ENCODE peak calls at places on chromosomes 5 and 9, in six cellular contexts. V is ovary, O is tibial artery, Y is heart left ventricle, Q is K562, N is choroid plexus epithelial cell. A is an unnamed sample.
A peak's percentile ranks its signal among the peaks of the same experiment; 100 is the strongest.

GRCh38 chr5:130166839-130167490 is 262.7 kb downstream of the CHSY3 start:
- DNase-seq in V (no peak), O (no peak), Y (no peak), Q (no peak), N (no peak), A (no peak)

GRCh38 chr5:125575561-125576504 is 829.4 kb upstream of the ZNF608 start:
- DNase-seq in V (no peak), O (no peak), Y (no peak), Q (no peak), N (no peak), A (no peak)

GRCh38 chr9:107158321-107158720 is 124.8 kb upstream of the RAD23B start:
- DNase-seq in V (no peak), O (no peak), Y (no peak), Q (no peak), N (peak; percentile 68), A (no peak)

GRCh38 chr5:6792376-6792775 is 79.1 kb downstream of the TENT4A start:
- DNase-seq in V (no peak), O (no peak), Y (no peak), Q (no peak), N (no peak), A (no peak)

GRCh38 chr5:2143646-2144386 is 261.1 kb upstream of the IRX4 start:
- DNase-seq in V (no peak), O (no peak), Y (no peak), Q (no peak), N (no peak), A (no peak)

GRCh38 chr5:74673011-74673790 is 11.8 kb upstream of the HEXB start:
- DNase-seq in V (no peak), O (no peak), Y (no peak), Q (no peak), N (peak; percentile 80), A (no peak)

GRCh38 chr9:30476826-30477225 is 1907.6 kb upstream of the ACO1 start:
- DNase-seq in V (no peak), O (no peak), Y (no peak), Q (no peak), N (no peak), A (no peak)

GRCh38 chr5:77851229-77852067 is 75.3 kb upstream of the TBCA start:
- DNase-seq in V (peak; percentile 44), O (no peak), Y (no peak), Q (no peak), N (peak; percentile 37), A (no peak)

GRCh38 chr5:16857635-16858034 is 78.5 kb downstream of the MYO10 start:
- DNase-seq in V (no peak), O (no peak), Y (no peak), Q (no peak), N (no peak), A (no peak)

GRCh38 chr9:136853596-136854112 is 1.5 kb downstream of the MAMDC4 start:
- DNase-seq in V (peak; percentile 32), O (no peak), Y (peak; percentile 48), Q (no peak), N (no peak), A (no peak)

GRCh38 chr5:134086943-134087305 is 27.6 kb upstream of the TCF7 start:
- DNase-seq in V (no peak), O (no peak), Y (no peak), Q (no peak), N (no peak), A (no peak)

GRCh38 chr5:180807654-180808414 is 5.2 kb upstream of the MGAT1 start:
- DNase-seq in V (no peak), O (peak; percentile 10), Y (no peak), Q (no peak), N (peak; percentile 47), A (no peak)

GRCh38 chr5:151257731-151258715 is 5.0 kb downstream of the GM2A start:
- DNase-seq in V (no peak), O (no peak), Y (no peak), Q (no peak), N (peak; percentile 31), A (no peak)
- H3K4me3 ChIP-seq in V (no peak overlapping the region), O (no peak overlapping the region), Y (no peak overlapping the region), Q (no peak overlapping the region), N (no peak overlapping the region), A (no peak overlapping the region)

DNA sequence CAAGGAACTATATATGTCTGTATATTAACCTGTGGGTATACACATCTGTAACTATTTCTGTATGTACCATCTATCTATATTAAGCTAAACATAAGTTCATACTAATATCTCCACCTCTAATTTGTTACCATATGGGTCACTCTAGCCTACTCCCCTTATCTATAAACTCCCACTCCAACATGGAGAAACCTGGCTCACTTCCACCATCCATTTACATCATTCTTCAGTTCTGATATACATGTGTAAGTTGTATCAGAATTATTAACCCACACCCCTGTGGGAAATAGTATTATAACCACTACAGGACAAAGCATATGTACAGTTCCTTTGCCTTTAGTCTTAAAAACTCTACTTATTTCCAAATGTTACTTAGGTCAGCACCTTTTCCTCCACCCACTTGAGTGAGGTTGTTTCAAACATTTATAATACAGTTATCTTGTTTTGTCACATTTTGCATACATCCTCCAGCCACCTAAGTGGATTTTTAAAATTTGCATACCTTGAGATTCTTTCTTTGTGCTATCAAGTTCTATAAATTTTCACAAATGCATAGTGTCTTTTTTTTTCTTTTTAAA is 10.6 kb downstream of the NDFIP1 start:
- DNase-seq in V (no peak), O (no peak), Y (no peak), Q (peak; percentile 49), N (no peak), A (no peak)
- H3K4me3 ChIP-seq in V (no peak overlapping the region), O (no peak overlapping the region), Y (no peak overlapping the region), Q (no peak overlapping the region), N (no peak overlapping the region), A (no peak overlapping the region)

GRCh38 chr9:91867740-91868139 is 82.3 kb downstream of the ROR2 start:
- DNase-seq in V (no peak), O (no peak), Y (no peak), Q (no peak), N (no peak), A (no peak)
- H3K4me3 ChIP-seq in V (no peak overlapping the region), O (no peak overlapping the region), Y (no peak overlapping the region), Q (no peak overlapping the region), N (no peak overlapping the region), A (no peak overlapping the region)

GRCh38 chr9:36471359-36471758 is 71.3 kb upstream of the RNF38 start:
- DNase-seq in V (no peak), O (no peak), Y (no peak), Q (no peak), N (no peak), A (no peak)

GRCh38 chr9:36470891-36471290 is 70.8 kb upstream of the RNF38 start:
- DNase-seq in V (peak; percentile 47), O (peak; percentile 60), Y (peak; percentile 70), Q (no peak), N (peak; percentile 86), A (peak; percentile 23)
- H3K4me3 ChIP-seq in V (peak overlapping the region; percentile 29), O (peak overlapping the region; percentile 24), Y (peak overlapping the region; percentile 30), Q (no peak overlapping the region), N (peak overlapping the region; percentile 51), A (peak overlapping the region; percentile 25)

GRCh38 chr5:176630681-176631222 is 277 bp downstream of the EIF4E1B start:
- DNase-seq in V (no peak), O (no peak), Y (no peak), Q (no peak), N (no peak), A (no peak)
- H3K4me3 ChIP-seq in V (no peak overlapping the region), O (peak overlapping the region; percentile 15), Y (peak overlapping the region; percentile 34), Q (no peak overlapping the region), N (peak overlapping the region; percentile 52), A (peak overlapping the region; percentile 51)

DNA sequence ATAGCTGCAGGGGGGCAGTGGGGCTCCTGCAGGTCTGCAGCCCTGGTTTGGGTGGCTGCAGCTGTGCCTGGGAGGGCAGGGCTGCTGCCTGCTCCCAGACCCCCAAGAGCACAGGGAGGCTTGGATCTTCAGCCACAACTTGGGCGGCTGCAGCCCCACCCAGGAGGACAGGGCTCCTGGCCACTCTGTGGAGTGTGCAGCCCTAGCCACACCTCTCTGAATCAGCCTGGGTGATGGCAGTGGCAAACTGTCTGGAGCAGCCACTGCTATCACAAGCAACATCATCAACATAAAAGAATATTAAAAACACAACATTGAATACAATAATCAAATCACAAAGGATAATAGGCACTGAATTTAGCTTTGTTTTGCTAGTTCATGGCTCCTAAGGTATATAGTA is 164.9 kb upstream of the SLC27A6 start:
- DNase-seq in V (no peak), O (no peak), Y (no peak), Q (no peak), N (no peak), A (no peak)
- H3K4me3 ChIP-seq in V (no peak overlapping the region), O (no peak overlapping the region), Y (no peak overlapping the region), Q (no peak overlapping the region), N (no peak overlapping the region), A (no peak overlapping the region)

DNA sequence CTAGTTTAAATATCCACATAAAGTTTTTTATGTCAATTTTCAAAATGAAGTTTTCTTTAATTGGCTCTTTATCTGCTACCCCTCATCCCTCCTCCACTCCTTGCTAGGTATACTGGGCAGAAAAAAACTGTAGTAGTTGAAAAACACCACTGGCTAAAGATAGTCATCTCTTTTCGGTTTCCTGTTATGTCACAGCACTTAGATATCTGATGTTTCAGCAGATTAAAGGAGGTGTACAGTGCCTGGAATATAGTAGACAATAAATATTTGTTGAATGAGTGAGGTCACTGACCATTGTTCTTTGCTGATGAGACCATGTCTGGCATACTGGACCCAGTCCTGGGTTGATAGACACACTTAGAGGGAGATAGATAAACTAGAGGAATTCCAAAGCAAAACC is 3.2 kb downstream of the GRPEL2 start:
- DNase-seq in V (no peak), O (no peak), Y (no peak), Q (no peak), N (no peak), A (no peak)
- H3K4me3 ChIP-seq in V (no peak overlapping the region), O (no peak overlapping the region), Y (no peak overlapping the region), Q (no peak overlapping the region), N (no peak overlapping the region), A (no peak overlapping the region)

GRCh38 chr9:93136011-93136440 is 2.0 kb upstream of the NINJ1 start:
- DNase-seq in V (peak; percentile 37), O (no peak), Y (no peak), Q (no peak), N (peak; percentile 75), A (no peak)
- H3K4me3 ChIP-seq in V (no peak overlapping the region), O (no peak overlapping the region), Y (no peak overlapping the region), Q (no peak overlapping the region), N (no peak overlapping the region), A (no peak overlapping the region)

A was measured in skeletal muscle cell.